ENCODE peak calls at places on chromosomes 1 and 21, in seven cellular contexts. O is K562, N is Panc1, K is HCT116, H is SK-N-SH, Y is HepG2, I is H1. A is an unnamed sample.

GRCh38 chr1:81407463-81407862 is 393.3 kb upstream of the ADGRL2 start:
- DNase-seq in N (no peak), K (no peak), H (no peak), O (no peak), I (no peak), Y (no peak), A (no peak)

GRCh38 chr1:156894711-156895407 is 1.3 kb downstream of the PEAR1 start:
- DNase-seq in I (no peak), H (peak; percentile 48), Y (no peak), K (no peak), N (no peak), O (peak; percentile 91), A (no peak)

GRCh38 chr1:172286629-172287076 is 133.8 kb upstream of the C1orf105 start:
- DNase-seq in N (no peak), H (no peak), O (no peak), K (no peak), I (no peak), Y (no peak), A (no peak)

GRCh38 chr1:156767879-156768608 is 709 bp downstream of the PRCC start:
- DNase-seq in Y (no peak), N (no peak), K (no peak), I (no peak), O (peak; percentile 68), H (peak; percentile 63), A (no peak)

GRCh38 chr1:99680258-99680657 is 34.3 kb downstream of the PALMD start:
- DNase-seq in H (no peak), N (no peak), Y (no peak), K (no peak), I (no peak), O (no peak), A (no peak)

GRCh38 chr1:101166583-101167120 is 70.2 kb upstream of the S1PR1 start:
- DNase-seq in H (no peak), N (no peak), K (no peak), O (no peak), I (no peak), Y (no peak), A (no peak)

GRCh38 chr1:245804696-245805095 is 649.9 kb downstream of the KIF26B start:
- DNase-seq in Y (no peak), K (no peak), N (no peak), I (no peak), O (no peak), H (no peak), A (no peak)

GRCh38 chr1:232319518-232319917 is 310.4 kb downstream of the SIPA1L2 start:
- DNase-seq in K (no peak), O (no peak), I (no peak), N (no peak), Y (no peak), H (no peak), A (no peak)

DNA sequence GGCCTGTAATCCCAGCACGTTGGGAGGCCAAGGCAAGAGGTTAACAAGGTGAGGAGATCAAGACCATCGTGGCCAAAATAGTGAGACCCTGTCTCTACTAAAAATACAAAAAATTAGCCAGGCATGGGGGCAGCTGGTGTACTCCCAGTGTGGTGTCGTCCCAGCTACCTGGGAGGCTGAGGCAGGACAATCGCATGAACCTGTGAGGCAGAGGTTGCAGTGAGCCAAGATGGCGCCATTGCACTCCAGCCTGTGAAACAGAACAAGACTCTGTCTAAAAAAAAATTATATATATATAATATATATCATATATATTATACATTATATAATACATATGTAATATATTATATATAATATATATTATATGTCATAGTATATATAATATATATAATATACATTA is 249.2 kb upstream of the TPTE start:
- DNase-seq in I (no peak), N (no peak), Y (peak; percentile 9), O (no peak), H (no peak), K (no peak), A (no peak)
- TF ChIP-seq SIN3A in I (no peak), N (no peak), Y (no peak), O (no peak), H (no peak), K (no peak), A (no peak)

GRCh38 chr1:178733972-178734371 is 8.9 kb downstream of the RALGPS2 start:
- DNase-seq in I (no peak), K (no peak), Y (no peak), H (no peak), N (no peak), O (no peak), A (no peak)
- TF ChIP-seq CTCF in I (no peak), K (peak; percentile 27), Y (no peak), H (peak; percentile 34), N (peak; percentile 15), O (peak; percentile 18), A (peak; percentile 25)

DNA sequence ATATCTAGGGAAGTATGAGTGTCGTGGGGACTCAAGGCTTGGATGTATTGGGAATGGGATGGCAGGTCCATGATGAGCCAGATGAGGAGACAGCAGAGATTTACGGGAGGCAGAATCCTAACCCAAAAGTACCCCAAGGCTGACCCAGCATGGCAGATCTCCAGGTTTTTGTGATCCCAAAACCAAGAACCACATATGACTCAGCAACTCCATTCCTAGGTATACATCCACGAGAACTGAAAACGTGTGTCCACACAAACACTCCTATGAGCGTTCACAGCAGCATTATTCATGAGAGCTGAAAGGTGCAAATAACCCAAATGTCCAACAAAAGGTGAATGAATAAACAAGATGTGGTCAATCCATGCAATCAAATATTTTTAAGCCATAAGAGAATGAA is 201.5 kb downstream of the KAZN start:
- DNase-seq in N (no peak), I (no peak), H (no peak), Y (no peak), O (no peak), K (no peak), A (no peak)
- TF ChIP-seq SIN3A in N (no peak), I (no peak), H (no peak), Y (no peak), O (no peak), K (no peak), A (no peak)

GRCh38 chr1:94396356-94396755 is 21.8 kb upstream of the ABCD3 start:
- DNase-seq in N (no peak), I (no peak), H (no peak), K (no peak), O (no peak), Y (no peak), A (no peak)
- TF ChIP-seq CTCF in N (peak; percentile 28), I (peak; percentile 48), H (peak; percentile 18), K (no peak), O (no peak), Y (peak; percentile 42), A (no peak)

GRCh38 chr1:212284332-212284743 is 872 bp upstream of the PPP2R5A start:
- DNase-seq in Y (no peak), I (no peak), O (no peak), N (no peak), H (no peak), K (no peak), A (no peak)

GRCh38 chr1:212284744-212285684 is at the start of gene PPP2R5A:
- DNase-seq in H (peak; percentile 98), N (peak; percentile 93), K (peak; percentile 98), I (peak; percentile 98), O (peak; percentile 98), Y (peak; percentile 97), A (peak; percentile 97)

GRCh38 chr1:212285685-212286436 is 651 bp downstream of the PPP2R5A start:
- DNase-seq in N (no peak), H (peak; percentile 77), O (peak; percentile 72), I (no peak), Y (no peak), K (peak; percentile 21), A (no peak)

GRCh38 chr1:212281589-212281988 is 3.6 kb upstream of the PPP2R5A start:
- DNase-seq in K (no peak), I (no peak), H (no peak), Y (no peak), O (no peak), N (no peak), A (no peak)

DNA sequence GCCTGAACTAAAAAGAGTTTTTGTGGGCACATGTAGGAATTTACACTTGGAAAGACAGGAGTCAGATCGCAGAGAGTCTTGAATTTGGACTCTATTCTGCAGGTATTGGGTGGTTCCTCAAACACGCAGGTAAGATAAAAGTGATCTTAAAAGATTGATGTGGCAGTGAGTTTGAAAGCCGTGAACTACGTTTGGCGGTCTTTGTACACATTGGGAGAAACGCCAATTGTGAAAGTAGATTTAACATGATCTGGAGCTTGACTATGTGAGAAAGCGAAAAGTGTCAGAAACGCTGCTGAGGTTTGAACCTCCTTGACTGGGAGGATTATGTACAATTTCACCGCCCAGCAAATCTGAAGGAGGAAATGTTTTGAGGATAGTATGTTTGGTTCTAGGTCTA is 1.5 kb upstream of the PPP2R5A start:
- DNase-seq in I (no peak), Y (no peak), N (no peak), H (no peak), O (no peak), K (no peak), A (no peak)
- TF ChIP-seq SIN3A in I (no peak), Y (no peak), N (no peak), H (no peak), O (no peak), K (no peak), A (no peak)